ENCODE peak calls at places on chromosomes 3 and 15, in nine cellular contexts. D is WTC11, U is RWPE1, X is sigmoid colon, F is fibroblast of mammary gland, C is Kasumi-1, B is Daoy, O is H9, T is ELF-1. S is an unnamed sample.

GRCh38 chr3:114509756-114510155 is 215.9 kb downstream of the TIGIT start:
- DNase-seq in O (no peak), D (no peak), B (no peak), F (no peak), T (no peak), U (no peak), X (no peak), C (no peak), S (no peak)

GRCh38 chr3:16366581-16366980 is 101.6 kb downstream of the OXNAD1 start:
- DNase-seq in F (no peak), T (peak), B (no peak), X (no peak), U (no peak), D (peak), C (no peak), O (peak), S (no peak)

GRCh38 chr3:53750253-53751210 is 95.7 kb downstream of the CHDH start:
- DNase-seq in B (no peak), O (no peak), X (no peak), C (no peak), T (no peak), D (no peak), U (no peak), F (no peak), S (no peak)

GRCh38 chr15:26662226-26662750 is 110.6 kb downstream of the GABRB3 start:
- DNase-seq in F (no peak), D (no peak), U (no peak), O (no peak), X (no peak), C (no peak), B (no peak), T (no peak), S (no peak)

GRCh38 chr15:73601449-73602425 is 31.5 kb downstream of the NPTN start:
- DNase-seq in C (peak), X (peak), O (no peak), D (no peak), T (peak), B (peak), F (peak), U (peak), S (peak)

GRCh38 chr15:101116681-101116976 is 135.2 kb downstream of the CHSY1 start:
- DNase-seq in B (no peak), D (no peak), X (no peak), O (no peak), T (no peak), F (no peak), C (no peak), U (no peak), S (no peak)

GRCh38 chr15:93282808-93283207 is 193.8 kb upstream of the RGMA start:
- DNase-seq in U (no peak), D (no peak), X (no peak), T (no peak), B (no peak), O (no peak), C (no peak), F (no peak), S (no peak)

GRCh38 chr3:143000525-143000924 is 845 bp upstream of the U2SURP start:
- DNase-seq in F (peak), B (peak), X (no peak), D (no peak), T (peak), C (no peak), U (peak), O (no peak), S (peak)

GRCh38 chr3:13123266-13123665 is 50.0 kb upstream of the IQSEC1 start:
- DNase-seq in D (no peak), F (no peak), T (no peak), O (no peak), U (no peak), B (no peak), X (peak), C (no peak), S (no peak)

GRCh38 chr3:136938334-136938733 is 19.4 kb upstream of the IL20RB start:
- DNase-seq in C (no peak), B (no peak), O (no peak), F (peak), T (no peak), X (no peak), D (no peak), U (no peak), S (no peak)

GRCh38 chr3:114600571-114600970 is 306.7 kb downstream of the TIGIT start:
- DNase-seq in B (no peak), U (no peak), T (no peak), D (no peak), O (no peak), C (no peak), X (no peak), F (no peak), S (no peak)

GRCh38 chr3:73745429-73746247 is 120.9 kb upstream of the PDZRN3 start:
- DNase-seq in U (no peak), T (no peak), C (no peak), B (no peak), F (peak), X (no peak), D (no peak), O (no peak), S (peak)

GRCh38 chr3:49460956-49461355 is 9.1 kb upstream of the DAG1 start:
- DNase-seq in F (no peak), X (no peak), D (no peak), O (no peak), B (no peak), U (no peak), C (no peak), T (no peak), S (no peak)

GRCh38 chr15:85587707-85588441 is 206.9 kb downstream of the KLHL25 start:
- DNase-seq in O (no peak), B (peak), F (peak), X (no peak), T (no peak), C (no peak), D (no peak), U (peak), S (peak)

GRCh38 chr3:66253790-66254620 is 33.2 kb downstream of the SLC25A26 start:
- DNase-seq in F (peak), O (no peak), D (no peak), C (peak), U (peak), X (no peak), B (no peak), T (no peak), S (no peak)

GRCh38 chr3:59133350-59133749 is 83.5 kb upstream of the CFAP20DC start:
- DNase-seq in B (no peak), X (no peak), O (no peak), U (no peak), T (no peak), D (no peak), F (peak), C (no peak), S (no peak)

GRCh38 chr15:40420793-40421192 is 15.2 kb downstream of the IVD start:
- DNase-seq in T (peak), U (peak), D (no peak), B (no peak), O (peak), X (no peak), C (no peak), F (no peak), S (peak)

GRCh38 chr3:54342676-54343075 is 220.3 kb downstream of the CACNA2D3 start:
- DNase-seq in X (no peak), O (no peak), U (no peak), B (no peak), T (no peak), C (no peak), F (no peak), D (no peak), S (no peak)

GRCh38 chr3:94167796-94168195 is 104.9 kb downstream of the NSUN3 start:
- DNase-seq in D (no peak), F (no peak), T (no peak), B (no peak), X (no peak), O (no peak), C (no peak), U (no peak), S (no peak)

GRCh38 chr3:190546881-190547510 is 33.1 kb downstream of the IL1RAP start:
- DNase-seq in U (no peak), O (no peak), F (no peak), X (no peak), B (no peak), T (no peak), C (no peak), D (no peak), S (no peak)

GRCh38 chr3:73072634-73073033 is 11.2 kb downstream of the EBLN2 start:
- DNase-seq in O (no peak), C (peak), D (no peak), B (no peak), X (no peak), T (no peak), F (no peak), U (no peak), S (no peak)

GRCh38 chr3:114770874-114771273 is 376.2 kb downstream of the ZBTB20 start:
- DNase-seq in X (no peak), O (no peak), U (no peak), F (peak), B (no peak), T (no peak), C (no peak), D (no peak), S (no peak)

GRCh38 chr3:23035927-23036640 is 167.0 kb upstream of the UBE2E2 start:
- DNase-seq in F (no peak), O (peak), T (peak), C (no peak), X (peak), D (peak), U (no peak), B (no peak), S (no peak)

GRCh38 chr15:49860101-49860500 is 239.3 kb downstream of the DTWD1 start:
- DNase-seq in C (no peak), D (no peak), X (no peak), F (peak), B (no peak), T (no peak), U (no peak), O (no peak), S (no peak)

GRCh38 chr15:62360286-62360685 is 195.2 kb upstream of the C2CD4B start:
- DNase-seq in F (peak), C (no peak), D (no peak), O (no peak), U (no peak), B (no peak), X (no peak), T (no peak), S (no peak)

GRCh38 chr3:57971975-57972374 is 36.2 kb upstream of the FLNB start:
- DNase-seq in D (no peak), F (no peak), B (no peak), U (no peak), C (no peak), O (no peak), X (no peak), T (no peak), S (no peak)

GRCh38 chr3:151086484-151087456 is 1.3 kb downstream of the MED12L start:
- DNase-seq in T (peak), B (peak), O (peak), C (peak), D (peak), F (peak), X (peak), U (peak), S (peak)

S was measured in foreskin keratinocyte.